ENCODE peak calls at places on chromosomes 6 and 20, in five cellular contexts. W is stomach, R is left lung, Z is A549, A is Panc1. K is an unnamed sample.

GRCh38 chr20:1402149-1402548 is 9.3 kb upstream of the FKBP1A start:
- DNase-seq in W (no peak), R (no peak), Z (no peak), A (no peak), K (peak)

GRCh38 chr6:5025911-5026819 is 22.3 kb upstream of the RPP40 start:
- DNase-seq in W (peak), R (peak), Z (no peak), A (no peak), K (no peak)

GRCh38 chr6:75893058-75893775 is 144.2 kb downstream of the MYO6 start:
- DNase-seq in W (no peak), R (no peak), Z (peak), A (peak), K (no peak)

GRCh38 chr6:52390361-52390727 is 28.4 kb downstream of the PAQR8 start:
- DNase-seq in W (no peak), R (no peak), Z (no peak), A (no peak), K (no peak)

GRCh38 chr6:142331075-142331551 is 29.3 kb downstream of the ADGRG6 start:
- DNase-seq in W (no peak), R (no peak), Z (no peak), A (no peak), K (no peak)

GRCh38 chr6:108675226-108676160 is 114.8 kb downstream of the FOXO3 start:
- DNase-seq in W (peak), R (no peak), Z (no peak), A (no peak), K (peak)

GRCh38 chr6:56526860-56527544 is 115.7 kb downstream of the DST start:
- DNase-seq in W (no peak), R (no peak), Z (no peak), A (no peak), K (no peak)

GRCh38 chr6:6758915-6759654 is 170.6 kb downstream of the LY86 start:
- DNase-seq in W (peak), R (no peak), Z (peak), A (no peak), K (no peak)

GRCh38 chr20:16284385-16285100 is 288.7 kb downstream of the KIF16B start:
- DNase-seq in W (no peak), R (no peak), Z (no peak), A (no peak), K (no peak)

GRCh38 chr6:131231103-131231502 is 95.8 kb downstream of the AKAP7 start:
- DNase-seq in W (no peak), R (no peak), Z (no peak), A (no peak), K (no peak)

GRCh38 chr6:116145786-116146675 is 20.1 kb upstream of the COL10A1 start:
- DNase-seq in W (no peak), R (no peak), Z (no peak), A (no peak), K (no peak)

GRCh38 chr6:134774244-134774643 is 175.7 kb downstream of the ALDH8A1 start:
- DNase-seq in W (no peak), R (no peak), Z (no peak), A (no peak), K (no peak)

GRCh38 chr6:150967381-150967780 is 101.9 kb downstream of the MTHFD1L start:
- DNase-seq in W (no peak), R (no peak), Z (no peak), A (no peak), K (no peak)

GRCh38 chr20:38601216-38602184 is at the start of gene ARHGAP40:
- DNase-seq in W (peak), R (peak), Z (no peak), A (no peak), K (no peak)
- TF ChIP-seq CTCF in W (no peak), R (no peak), Z (no peak), A (peak), K (no peak)

DNA sequence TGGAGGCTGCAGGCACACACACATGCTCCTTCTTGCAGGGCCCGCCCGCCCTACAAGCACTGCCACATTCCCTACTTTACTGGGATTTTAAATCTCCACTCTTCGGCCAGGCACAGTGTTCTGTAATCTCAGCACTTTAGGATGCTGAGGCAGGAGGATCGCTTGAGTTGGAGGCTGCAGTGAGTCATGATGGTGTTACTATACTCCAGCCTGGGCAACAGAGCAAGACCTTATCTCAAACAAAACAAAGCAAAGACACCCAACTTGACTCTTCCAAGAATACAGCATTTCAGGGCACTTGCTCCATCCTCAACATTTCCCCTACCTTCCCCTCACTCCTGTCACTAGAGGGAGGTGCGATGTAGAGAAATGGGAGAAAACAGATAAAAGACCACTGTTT is 194.0 kb downstream of the MYLK4 start:
- DNase-seq in W (no peak), R (no peak), Z (no peak), A (no peak), K (no peak)
- TF ChIP-seq CTCF in W (no peak), R (no peak), Z (no peak), A (no peak), K (no peak)

DNA sequence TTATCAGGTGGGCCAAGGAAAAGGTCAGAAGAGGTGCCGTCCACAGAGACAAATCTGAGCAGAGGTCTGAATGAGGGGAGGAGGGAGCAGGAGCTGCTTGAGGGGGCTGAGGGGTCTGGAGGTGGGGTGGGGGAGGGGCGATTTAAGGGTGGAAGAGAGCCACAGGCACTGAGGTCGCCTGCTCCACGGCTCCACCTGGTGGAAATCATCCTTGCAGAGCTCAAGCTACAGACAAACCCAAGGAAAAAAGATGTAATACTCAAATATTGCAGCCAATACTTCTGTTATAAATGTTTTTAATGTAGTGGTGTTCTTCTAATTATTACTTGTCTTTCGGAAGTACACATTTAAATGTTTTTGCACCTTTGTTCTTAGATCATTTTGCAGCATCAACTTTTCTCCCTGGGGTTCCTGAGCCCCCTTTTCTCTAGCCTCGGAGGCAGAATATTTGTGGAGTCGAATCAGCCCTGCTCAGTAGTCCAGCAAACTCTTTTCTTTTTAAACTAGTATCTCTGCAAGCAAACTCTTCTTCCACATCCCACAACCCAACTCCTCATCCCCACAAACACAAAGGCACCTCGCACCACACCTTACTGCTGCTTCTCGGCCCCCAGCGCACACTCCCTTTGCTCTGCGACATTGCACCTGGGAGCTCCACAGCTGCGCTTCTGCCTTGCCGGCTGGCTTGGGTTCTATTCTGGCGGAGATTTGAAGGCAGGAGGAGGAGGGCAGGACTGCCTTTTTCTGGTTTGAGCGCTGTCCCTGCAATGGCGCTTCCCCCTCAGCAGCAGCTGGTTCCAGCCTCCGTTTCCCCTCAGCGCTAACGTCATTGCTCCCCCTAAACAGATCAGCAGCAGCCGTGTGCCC is 51.0 kb upstream of the TFAP2A start:
- DNase-seq in W (peak), R (peak), Z (peak), A (no peak), K (no peak)
- TF ChIP-seq CTCF in W (no peak), R (peak), Z (peak), A (peak), K (peak)

DNA sequence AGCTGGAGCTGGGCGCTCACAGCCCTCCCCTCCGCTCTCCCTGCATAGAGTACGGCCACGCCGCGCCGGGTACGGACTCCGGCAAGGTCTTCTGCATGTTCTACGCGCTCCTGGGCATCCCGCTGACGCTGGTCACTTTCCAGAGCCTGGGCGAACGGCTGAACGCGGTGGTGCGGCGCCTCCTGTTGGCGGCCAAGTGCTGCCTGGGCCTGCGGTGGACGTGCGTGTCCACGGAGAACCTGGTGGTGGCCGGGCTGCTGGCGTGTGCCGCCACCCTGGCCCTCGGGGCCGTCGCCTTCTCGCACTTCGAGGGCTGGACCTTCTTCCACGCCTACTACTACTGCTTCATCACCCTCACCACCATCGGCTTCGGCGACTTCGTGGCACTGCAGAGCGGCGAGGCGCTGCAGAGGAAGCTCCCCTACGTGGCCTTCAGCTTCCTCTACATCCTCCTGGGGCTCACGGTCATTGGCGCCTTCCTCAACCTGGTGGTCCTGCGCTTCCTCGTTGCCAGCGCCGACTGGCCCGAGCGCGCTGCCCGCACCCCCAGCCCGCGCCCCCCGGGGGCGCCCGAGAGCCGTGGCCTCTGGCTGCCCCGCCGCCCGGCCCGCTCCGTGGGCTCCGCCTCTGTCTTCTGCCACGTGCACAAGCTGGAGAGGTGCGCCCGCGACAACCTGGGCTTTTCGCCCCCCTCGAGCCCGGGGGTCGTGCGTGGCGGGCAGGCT is 4.6 kb downstream of the KCNK15 start:
- DNase-seq in W (no peak), R (no peak), Z (no peak), A (no peak), K (no peak)
- TF ChIP-seq CTCF in W (no peak), R (peak), Z (peak), A (no peak), K (no peak)

GRCh38 chr6:111478749-111479148 is 4.3 kb downstream of the REV3L start:
- DNase-seq in W (no peak), R (no peak), Z (no peak), A (peak), K (no peak)
- TF ChIP-seq CTCF in W (no peak), R (peak), Z (peak), A (peak), K (peak)

DNA sequence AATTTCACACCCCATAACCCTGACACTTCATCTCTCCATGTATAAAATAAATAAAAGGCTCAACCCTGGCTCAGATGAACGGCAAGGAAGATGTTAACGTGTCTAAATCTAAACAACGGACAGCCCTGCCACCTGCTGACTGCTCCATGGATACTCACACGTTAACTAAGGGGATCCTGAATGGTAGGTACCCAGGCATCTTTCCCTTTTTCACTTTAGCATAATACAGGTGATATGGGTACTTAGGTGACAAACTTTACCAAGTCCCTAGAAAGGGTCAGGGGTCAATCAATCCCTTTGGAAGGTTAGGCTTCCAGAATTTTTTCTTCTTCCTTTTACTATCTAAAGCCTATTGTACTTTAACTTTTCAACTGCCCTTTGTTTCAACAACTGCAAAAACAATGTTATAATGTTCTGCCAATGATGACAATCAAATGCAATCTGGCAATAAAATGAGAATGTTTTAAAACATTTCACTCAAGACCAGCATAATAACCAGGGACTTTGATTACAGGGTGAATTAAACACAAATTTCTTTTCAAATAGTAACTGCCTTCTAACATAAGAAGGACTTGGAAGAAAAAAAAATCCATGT is 52.4 kb upstream of the IPCEF1 start:
- DNase-seq in W (no peak), R (no peak), Z (peak), A (no peak), K (no peak)
- TF ChIP-seq CTCF in W (no peak), R (no peak), Z (peak), A (peak), K (peak)

DNA sequence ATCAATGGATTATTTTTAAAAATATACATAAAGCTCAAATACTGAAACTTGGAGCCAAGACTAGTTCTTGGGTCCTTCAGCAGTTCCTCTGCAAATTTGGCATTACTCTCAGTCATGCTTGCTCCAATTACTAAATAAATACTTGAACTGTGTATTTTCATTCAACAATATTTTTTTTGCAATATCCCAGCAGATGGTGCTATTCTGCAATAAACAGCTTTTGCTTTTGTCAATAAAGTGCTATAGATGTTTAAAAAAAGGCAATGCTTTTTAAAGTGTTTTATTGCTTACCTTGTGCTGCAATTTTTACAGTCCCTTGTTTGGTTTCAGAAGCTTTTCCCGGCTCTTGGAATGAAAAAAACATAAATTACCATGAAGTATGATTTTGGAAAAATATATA is 243.4 kb downstream of the TRDN start:
- DNase-seq in W (no peak), R (no peak), Z (no peak), A (no peak), K (no peak)
- TF ChIP-seq CTCF in W (no peak), R (no peak), Z (peak), A (peak), K (peak)